ENCODE peak calls at places on chromosomes 5 and 9, in seven cellular contexts. One of them, this sample, is unnamed.

GRCh38 chr5:65037845-65038815 is 269.4 kb downstream of the CWC27 start:
- DNase-seq in neuronal stem cell: no peak
- DNase-seq in NCI-H774: no peak
- DNase-seq in stimulated activated CD4-positive, alpha-beta T cell treated with anti-CD3 and anti-CD28 coated beads, TNF-alpha, amount 100 ng/mL, for 1 hour: no peak
- DNase-seq in NCI-H1105: peak
- DNase-seq in activated CD4-positive, CD25-positive, alpha-beta regulatory T cell: no peak
- DNase-seq in GM19239: no peak
- DNase-seq in this sample: no peak

GRCh38 chr5:158770506-158770905 is 329.2 kb downstream of the EBF1 start:
- DNase-seq in neuronal stem cell: no peak
- DNase-seq in NCI-H774: no peak
- DNase-seq in stimulated activated CD4-positive, alpha-beta T cell treated with anti-CD3 and anti-CD28 coated beads, TNF-alpha, amount 100 ng/mL, for 1 hour: no peak
- DNase-seq in NCI-H1105: no peak
- DNase-seq in activated CD4-positive, CD25-positive, alpha-beta regulatory T cell: no peak
- DNase-seq in GM19239: no peak
- DNase-seq in this sample: no peak

GRCh38 chr5:162209005-162209605 is 141.5 kb downstream of the GABRG2 start:
- DNase-seq in neuronal stem cell: peak
- DNase-seq in NCI-H774: peak
- DNase-seq in stimulated activated CD4-positive, alpha-beta T cell treated with anti-CD3 and anti-CD28 coated beads, TNF-alpha, amount 100 ng/mL, for 1 hour: no peak
- DNase-seq in NCI-H1105: no peak
- DNase-seq in activated CD4-positive, CD25-positive, alpha-beta regulatory T cell: no peak
- DNase-seq in GM19239: peak
- DNase-seq in this sample: peak

GRCh38 chr5:55856511-55857246 is 5.5 kb downstream of the IL31RA start:
- DNase-seq in neuronal stem cell: no peak
- DNase-seq in NCI-H774: no peak
- DNase-seq in stimulated activated CD4-positive, alpha-beta T cell treated with anti-CD3 and anti-CD28 coated beads, TNF-alpha, amount 100 ng/mL, for 1 hour: no peak
- DNase-seq in NCI-H1105: no peak
- DNase-seq in activated CD4-positive, CD25-positive, alpha-beta regulatory T cell: no peak
- DNase-seq in GM19239: no peak
- DNase-seq in this sample: no peak

GRCh38 chr9:18237776-18238175 is 236.2 kb upstream of the ADAMTSL1 start:
- DNase-seq in neuronal stem cell: no peak
- DNase-seq in NCI-H774: no peak
- DNase-seq in stimulated activated CD4-positive, alpha-beta T cell treated with anti-CD3 and anti-CD28 coated beads, TNF-alpha, amount 100 ng/mL, for 1 hour: no peak
- DNase-seq in NCI-H1105: no peak
- DNase-seq in activated CD4-positive, CD25-positive, alpha-beta regulatory T cell: no peak
- DNase-seq in GM19239: no peak
- DNase-seq in this sample: no peak

GRCh38 chr5:60649288-60649917 is 50.6 kb downstream of the DEPDC1B start:
- DNase-seq in neuronal stem cell: no peak
- DNase-seq in NCI-H774: peak
- DNase-seq in stimulated activated CD4-positive, alpha-beta T cell treated with anti-CD3 and anti-CD28 coated beads, TNF-alpha, amount 100 ng/mL, for 1 hour: no peak
- DNase-seq in NCI-H1105: no peak
- DNase-seq in activated CD4-positive, CD25-positive, alpha-beta regulatory T cell: no peak
- DNase-seq in GM19239: peak
- DNase-seq in this sample: no peak

GRCh38 chr9:71796368-71796767 is 28.1 kb upstream of the CEMIP2 start:
- DNase-seq in neuronal stem cell: no peak
- DNase-seq in NCI-H774: no peak
- DNase-seq in stimulated activated CD4-positive, alpha-beta T cell treated with anti-CD3 and anti-CD28 coated beads, TNF-alpha, amount 100 ng/mL, for 1 hour: no peak
- DNase-seq in NCI-H1105: no peak
- DNase-seq in activated CD4-positive, CD25-positive, alpha-beta regulatory T cell: no peak
- DNase-seq in GM19239: no peak
- DNase-seq in this sample: no peak

GRCh38 chr5:81971694-81972495 is at the start of gene ATG10:
- DNase-seq in neuronal stem cell: peak
- DNase-seq in NCI-H774: peak
- DNase-seq in stimulated activated CD4-positive, alpha-beta T cell treated with anti-CD3 and anti-CD28 coated beads, TNF-alpha, amount 100 ng/mL, for 1 hour: peak
- DNase-seq in NCI-H1105: peak
- DNase-seq in activated CD4-positive, CD25-positive, alpha-beta regulatory T cell: peak
- DNase-seq in GM19239: peak
- DNase-seq in this sample: peak

GRCh38 chr9:137694962-137695875 is 76.4 kb downstream of the EHMT1 start:
- DNase-seq in neuronal stem cell: peak
- DNase-seq in NCI-H774: no peak
- DNase-seq in stimulated activated CD4-positive, alpha-beta T cell treated with anti-CD3 and anti-CD28 coated beads, TNF-alpha, amount 100 ng/mL, for 1 hour: no peak
- DNase-seq in NCI-H1105: no peak
- DNase-seq in activated CD4-positive, CD25-positive, alpha-beta regulatory T cell: no peak
- DNase-seq in GM19239: no peak
- DNase-seq in this sample: peak

GRCh38 chr5:963673-964531 is 44.7 kb upstream of the NKD2 start:
- DNase-seq in neuronal stem cell: no peak
- DNase-seq in NCI-H774: no peak
- DNase-seq in stimulated activated CD4-positive, alpha-beta T cell treated with anti-CD3 and anti-CD28 coated beads, TNF-alpha, amount 100 ng/mL, for 1 hour: no peak
- DNase-seq in NCI-H1105: no peak
- DNase-seq in activated CD4-positive, CD25-positive, alpha-beta regulatory T cell: no peak
- DNase-seq in GM19239: peak
- DNase-seq in this sample: no peak

GRCh38 chr5:138874241-138874640 is 894 bp downstream of the LRRTM2 start:
- DNase-seq in neuronal stem cell: no peak
- DNase-seq in NCI-H774: no peak
- DNase-seq in stimulated activated CD4-positive, alpha-beta T cell treated with anti-CD3 and anti-CD28 coated beads, TNF-alpha, amount 100 ng/mL, for 1 hour: no peak
- DNase-seq in NCI-H1105: no peak
- DNase-seq in activated CD4-positive, CD25-positive, alpha-beta regulatory T cell: no peak
- DNase-seq in GM19239: no peak
- DNase-seq in this sample: no peak

GRCh38 chr5:176543428-176544182 is 5.5 kb upstream of the CDHR2 start:
- DNase-seq in neuronal stem cell: peak
- DNase-seq in NCI-H774: peak
- DNase-seq in stimulated activated CD4-positive, alpha-beta T cell treated with anti-CD3 and anti-CD28 coated beads, TNF-alpha, amount 100 ng/mL, for 1 hour: no peak
- DNase-seq in NCI-H1105: peak
- DNase-seq in activated CD4-positive, CD25-positive, alpha-beta regulatory T cell: peak
- DNase-seq in GM19239: peak
- DNase-seq in this sample: peak

GRCh38 chr5:95563367-95563766 is 8.5 kb downstream of the ARSK start:
- DNase-seq in neuronal stem cell: no peak
- DNase-seq in NCI-H774: no peak
- DNase-seq in stimulated activated CD4-positive, alpha-beta T cell treated with anti-CD3 and anti-CD28 coated beads, TNF-alpha, amount 100 ng/mL, for 1 hour: no peak
- DNase-seq in NCI-H1105: no peak
- DNase-seq in activated CD4-positive, CD25-positive, alpha-beta regulatory T cell: no peak
- DNase-seq in GM19239: no peak
- DNase-seq in this sample: no peak

GRCh38 chr5:86880785-86881492 is 263.2 kb downstream of the COX7C start:
- DNase-seq in neuronal stem cell: peak
- DNase-seq in NCI-H774: peak
- DNase-seq in stimulated activated CD4-positive, alpha-beta T cell treated with anti-CD3 and anti-CD28 coated beads, TNF-alpha, amount 100 ng/mL, for 1 hour: no peak
- DNase-seq in NCI-H1105: peak
- DNase-seq in activated CD4-positive, CD25-positive, alpha-beta regulatory T cell: no peak
- DNase-seq in GM19239: no peak
- DNase-seq in this sample: peak

GRCh38 chr9:85009251-85009650 is 339.7 kb downstream of the NTRK2 start:
- DNase-seq in neuronal stem cell: no peak
- DNase-seq in NCI-H774: no peak
- DNase-seq in stimulated activated CD4-positive, alpha-beta T cell treated with anti-CD3 and anti-CD28 coated beads, TNF-alpha, amount 100 ng/mL, for 1 hour: no peak
- DNase-seq in NCI-H1105: no peak
- DNase-seq in activated CD4-positive, CD25-positive, alpha-beta regulatory T cell: no peak
- DNase-seq in GM19239: no peak
- DNase-seq in this sample: no peak

GRCh38 chr9:113753398-113754119 is 122.5 kb upstream of the ZNF618 start:
- DNase-seq in neuronal stem cell: no peak
- DNase-seq in NCI-H774: no peak
- DNase-seq in stimulated activated CD4-positive, alpha-beta T cell treated with anti-CD3 and anti-CD28 coated beads, TNF-alpha, amount 100 ng/mL, for 1 hour: no peak
- DNase-seq in NCI-H1105: no peak
- DNase-seq in activated CD4-positive, CD25-positive, alpha-beta regulatory T cell: no peak
- DNase-seq in GM19239: no peak
- DNase-seq in this sample: no peak

GRCh38 chr5:130795037-130795436 is 370.0 kb downstream of the HINT1 start:
- DNase-seq in neuronal stem cell: no peak
- DNase-seq in NCI-H774: no peak
- DNase-seq in stimulated activated CD4-positive, alpha-beta T cell treated with anti-CD3 and anti-CD28 coated beads, TNF-alpha, amount 100 ng/mL, for 1 hour: no peak
- DNase-seq in NCI-H1105: no peak
- DNase-seq in activated CD4-positive, CD25-positive, alpha-beta regulatory T cell: no peak
- DNase-seq in GM19239: no peak
- DNase-seq in this sample: no peak

GRCh38 chr5:174491265-174491664 is 233.1 kb upstream of the MSX2 start:
- DNase-seq in neuronal stem cell: no peak
- DNase-seq in NCI-H774: no peak
- DNase-seq in stimulated activated CD4-positive, alpha-beta T cell treated with anti-CD3 and anti-CD28 coated beads, TNF-alpha, amount 100 ng/mL, for 1 hour: no peak
- DNase-seq in NCI-H1105: no peak
- DNase-seq in activated CD4-positive, CD25-positive, alpha-beta regulatory T cell: no peak
- DNase-seq in GM19239: no peak
- DNase-seq in this sample: no peak

GRCh38 chr5:80407735-80408474 is at the start of gene ZFYVE16:
- DNase-seq in neuronal stem cell: peak
- DNase-seq in NCI-H774: peak
- DNase-seq in stimulated activated CD4-positive, alpha-beta T cell treated with anti-CD3 and anti-CD28 coated beads, TNF-alpha, amount 100 ng/mL, for 1 hour: peak
- DNase-seq in NCI-H1105: peak
- DNase-seq in activated CD4-positive, CD25-positive, alpha-beta regulatory T cell: peak
- DNase-seq in GM19239: peak
- DNase-seq in this sample: peak

GRCh38 chr9:137462396-137463193 is 3.5 kb upstream of the NSMF start:
- DNase-seq in neuronal stem cell: no peak
- DNase-seq in NCI-H774: no peak
- DNase-seq in stimulated activated CD4-positive, alpha-beta T cell treated with anti-CD3 and anti-CD28 coated beads, TNF-alpha, amount 100 ng/mL, for 1 hour: no peak
- DNase-seq in NCI-H1105: no peak
- DNase-seq in activated CD4-positive, CD25-positive, alpha-beta regulatory T cell: no peak
- DNase-seq in GM19239: no peak
- DNase-seq in this sample: no peak

GRCh38 chr5:154243736-154244135 is 53.2 kb downstream of the GALNT10 start:
- DNase-seq in neuronal stem cell: no peak
- DNase-seq in NCI-H774: no peak
- DNase-seq in stimulated activated CD4-positive, alpha-beta T cell treated with anti-CD3 and anti-CD28 coated beads, TNF-alpha, amount 100 ng/mL, for 1 hour: no peak
- DNase-seq in NCI-H1105: no peak
- DNase-seq in activated CD4-positive, CD25-positive, alpha-beta regulatory T cell: no peak
- DNase-seq in GM19239: no peak
- DNase-seq in this sample: no peak

GRCh38 chr9:101369286-101369685 is 15.5 kb downstream of the BAAT start:
- DNase-seq in neuronal stem cell: no peak
- DNase-seq in NCI-H774: no peak
- DNase-seq in stimulated activated CD4-positive, alpha-beta T cell treated with anti-CD3 and anti-CD28 coated beads, TNF-alpha, amount 100 ng/mL, for 1 hour: no peak
- DNase-seq in NCI-H1105: no peak
- DNase-seq in activated CD4-positive, CD25-positive, alpha-beta regulatory T cell: no peak
- DNase-seq in GM19239: no peak
- DNase-seq in this sample: no peak

GRCh38 chr5:169971780-169972179 is 8.5 kb downstream of the INSYN2B start:
- DNase-seq in neuronal stem cell: no peak
- DNase-seq in NCI-H774: no peak
- DNase-seq in stimulated activated CD4-positive, alpha-beta T cell treated with anti-CD3 and anti-CD28 coated beads, TNF-alpha, amount 100 ng/mL, for 1 hour: no peak
- DNase-seq in NCI-H1105: no peak
- DNase-seq in activated CD4-positive, CD25-positive, alpha-beta regulatory T cell: no peak
- DNase-seq in GM19239: no peak
- DNase-seq in this sample: no peak

GRCh38 chr9:38250279-38251035 is 142.0 kb upstream of the ALDH1B1 start:
- DNase-seq in neuronal stem cell: no peak
- DNase-seq in NCI-H774: no peak
- DNase-seq in stimulated activated CD4-positive, alpha-beta T cell treated with anti-CD3 and anti-CD28 coated beads, TNF-alpha, amount 100 ng/mL, for 1 hour: no peak
- DNase-seq in NCI-H1105: no peak
- DNase-seq in activated CD4-positive, CD25-positive, alpha-beta regulatory T cell: no peak
- DNase-seq in GM19239: no peak
- DNase-seq in this sample: no peak

GRCh38 chr5:115298811-115299210 is 2.4 kb upstream of the CCDC112 start:
- DNase-seq in neuronal stem cell: no peak
- DNase-seq in NCI-H774: no peak
- DNase-seq in stimulated activated CD4-positive, alpha-beta T cell treated with anti-CD3 and anti-CD28 coated beads, TNF-alpha, amount 100 ng/mL, for 1 hour: no peak
- DNase-seq in NCI-H1105: no peak
- DNase-seq in activated CD4-positive, CD25-positive, alpha-beta regulatory T cell: peak
- DNase-seq in GM19239: no peak
- DNase-seq in this sample: no peak

GRCh38 chr5:115626444-115626823 is 598 bp upstream of the TMED7 start:
- DNase-seq in neuronal stem cell: no peak
- DNase-seq in NCI-H774: no peak
- DNase-seq in stimulated activated CD4-positive, alpha-beta T cell treated with anti-CD3 and anti-CD28 coated beads, TNF-alpha, amount 100 ng/mL, for 1 hour: no peak
- DNase-seq in NCI-H1105: no peak
- DNase-seq in activated CD4-positive, CD25-positive, alpha-beta regulatory T cell: no peak
- DNase-seq in GM19239: no peak
- DNase-seq in this sample: no peak

GRCh38 chr5:31563216-31563615 is 31.1 kb downstream of the C5orf22 start:
- DNase-seq in neuronal stem cell: no peak
- DNase-seq in NCI-H774: no peak
- DNase-seq in stimulated activated CD4-positive, alpha-beta T cell treated with anti-CD3 and anti-CD28 coated beads, TNF-alpha, amount 100 ng/mL, for 1 hour: no peak
- DNase-seq in NCI-H1105: no peak
- DNase-seq in activated CD4-positive, CD25-positive, alpha-beta regulatory T cell: no peak
- DNase-seq in GM19239: no peak
- DNase-seq in this sample: no peak

GRCh38 chr9:91119679-91120078 is 242.0 kb downstream of the AUH start:
- DNase-seq in neuronal stem cell: no peak
- DNase-seq in NCI-H774: no peak
- DNase-seq in stimulated activated CD4-positive, alpha-beta T cell treated with anti-CD3 and anti-CD28 coated beads, TNF-alpha, amount 100 ng/mL, for 1 hour: no peak
- DNase-seq in NCI-H1105: no peak
- DNase-seq in activated CD4-positive, CD25-positive, alpha-beta regulatory T cell: no peak
- DNase-seq in GM19239: no peak
- DNase-seq in this sample: no peak

GRCh38 chr5:160675988-160676387 is 176.0 kb downstream of the ATP10B start:
- DNase-seq in neuronal stem cell: no peak
- DNase-seq in NCI-H774: no peak
- DNase-seq in stimulated activated CD4-positive, alpha-beta T cell treated with anti-CD3 and anti-CD28 coated beads, TNF-alpha, amount 100 ng/mL, for 1 hour: no peak
- DNase-seq in NCI-H1105: no peak
- DNase-seq in activated CD4-positive, CD25-positive, alpha-beta regulatory T cell: no peak
- DNase-seq in GM19239: no peak
- DNase-seq in this sample: no peak

GRCh38 chr9:133960568-133961129 is 31.5 kb downstream of the VAV2 start:
- DNase-seq in neuronal stem cell: no peak
- DNase-seq in NCI-H774: no peak
- DNase-seq in stimulated activated CD4-positive, alpha-beta T cell treated with anti-CD3 and anti-CD28 coated beads, TNF-alpha, amount 100 ng/mL, for 1 hour: no peak
- DNase-seq in NCI-H1105: no peak
- DNase-seq in activated CD4-positive, CD25-positive, alpha-beta regulatory T cell: no peak
- DNase-seq in GM19239: no peak
- DNase-seq in this sample: no peak